ENCODE peak calls at places on chromosomes 1 and 21, in five cellular contexts. H, Q, L, A and T are unnamed samples.

GRCh38 chr1:247331172-247331525 is 518 bp downstream of the ZNF496 start:
- DNase-seq in H (no peak), Q (peak; percentile 54), L (peak; percentile 86), A (peak; percentile 80), T (peak; percentile 92)

GRCh38 chr1:244280859-244281258 is 170.8 kb downstream of the ADSS2 start:
- DNase-seq in L (no peak), A (no peak), H (no peak), Q (no peak), T (no peak)

GRCh38 chr1:176791911-176792310 is 328.9 kb downstream of the PAPPA2 start:
- DNase-seq in H (no peak), A (no peak), L (no peak), Q (no peak), T (no peak)

GRCh38 chr1:207649865-207650580 is 5.1 kb downstream of the CR1L start:
- DNase-seq in H (no peak), L (no peak), Q (no peak), A (no peak), T (no peak)

GRCh38 chr1:6471969-6472368 is 6.0 kb upstream of the TNFRSF25 start:
- DNase-seq in A (no peak), L (no peak), H (no peak), Q (no peak), T (no peak)

GRCh38 chr1:227890451-227891222 is 57.1 kb downstream of the WNT9A start:
- DNase-seq in H (no peak), Q (no peak), A (no peak), L (no peak), T (peak; percentile 64)

GRCh38 chr21:21188513-21189188 is 190.4 kb downstream of the NCAM2 start:
- DNase-seq in Q (no peak), H (no peak), L (no peak), A (no peak), T (no peak)

GRCh38 chr1:183023146-183023600 is at the start of gene LAMC1:
- DNase-seq in H (no peak), Q (peak; percentile 49), L (peak; percentile 72), A (peak; percentile 87), T (peak; percentile 87)

GRCh38 chr1:2570261-2570794 is 14.2 kb downstream of the TNFRSF14 start:
- DNase-seq in H (no peak), Q (no peak), A (no peak), L (no peak), T (no peak)

GRCh38 chr1:198373376-198373775 is 167.1 kb downstream of the ATP6V1G3 start:
- DNase-seq in L (no peak), Q (no peak), A (no peak), H (no peak), T (no peak)

GRCh38 chr1:4010284-4010683 is 110.2 kb upstream of the C1orf174 start:
- DNase-seq in L (no peak), A (no peak), Q (no peak), H (no peak), T (no peak)

GRCh38 chr1:155186266-155186954 is 12.8 kb downstream of the TRIM46 start:
- DNase-seq in Q (no peak), H (no peak), L (no peak), A (no peak), T (no peak)

GRCh38 chr1:182101415-182102041 is 40.0 kb upstream of the ZNF648 start:
- DNase-seq in L (no peak), A (no peak), Q (no peak), H (no peak), T (no peak)

GRCh38 chr1:236685917-236686814 is at the start of gene ACTN2:
- DNase-seq in Q (no peak), A (peak; percentile 68), L (no peak), H (no peak), T (peak; percentile 80)

GRCh38 chr1:30512253-30512921 is 211.0 kb downstream of the MATN1 start:
- DNase-seq in A (no peak), L (peak; percentile 66), H (no peak), Q (no peak), T (no peak)

GRCh38 chr21:34877485-34878128 is 171.5 kb downstream of the RUNX1 start:
- DNase-seq in Q (no peak), A (no peak), L (no peak), H (no peak), T (no peak)

GRCh38 chr1:62735491-62736171 is 47.4 kb upstream of the DOCK7 start:
- DNase-seq in H (no peak), Q (no peak), L (peak; percentile 19), A (no peak), T (no peak)

GRCh38 chr1:204206121-204206520 is 7.7 kb downstream of the GOLT1A start:
- DNase-seq in H (no peak), Q (no peak), L (no peak), A (no peak), T (no peak)

GRCh38 chr21:37742532-37742931 is 173.7 kb downstream of the KCNJ6 start:
- DNase-seq in H (no peak), Q (no peak), A (no peak), L (no peak), T (no peak)

GRCh38 chr21:36863260-36863659 is 103.2 kb downstream of the HLCS start:
- DNase-seq in A (no peak), L (no peak), Q (no peak), H (no peak), T (no peak)

GRCh38 chr1:22749919-22750670 is 39.5 kb downstream of the EPHB2 start:
- DNase-seq in Q (no peak), L (peak; percentile 65), H (no peak), A (no peak), T (no peak)

GRCh38 chr1:32240140-32240951 is 6.7 kb upstream of the FAM167B start:
- DNase-seq in A (peak; percentile 78), H (no peak), Q (peak; percentile 81), L (no peak), T (peak; percentile 88)

GRCh38 chr1:200206340-200206739 is 178.8 kb downstream of the NR5A2 start:
- DNase-seq in Q (no peak), A (no peak), L (peak; percentile 53), H (no peak), T (no peak)

GRCh38 chr1:246784621-246785535 is 60.7 kb downstream of the SCCPDH start:
- DNase-seq in Q (no peak), L (peak; percentile 23), A (no peak), H (no peak), T (no peak)

GRCh38 chr21:31780944-31781343 is 49.0 kb upstream of the SCAF4 start:
- DNase-seq in H (no peak), Q (no peak), A (no peak), L (no peak), T (no peak)

GRCh38 chr1:230867903-230868735 is at the start of gene C1orf198:
- DNase-seq in L (peak; percentile 70), Q (peak; percentile 66), H (no peak), A (peak; percentile 85), T (peak; percentile 93)

GRCh38 chr1:162421258-162422194 is 9.6 kb upstream of the SH2D1B start:
- DNase-seq in H (no peak), L (no peak), Q (no peak), A (no peak), T (no peak)

GRCh38 chr1:204171751-204172178 is 5.6 kb upstream of the REN start:
- DNase-seq in H (no peak), L (no peak), A (no peak), Q (no peak), T (no peak)

GRCh38 chr1:46524843-46525242 is 26.6 kb downstream of the KNCN start:
- DNase-seq in H (no peak), Q (no peak), L (no peak), A (no peak), T (peak; percentile 43)

GRCh38 chr1:151165281-151165737 is 393 bp downstream of the LYSMD1 start:
- DNase-seq in H (no peak), Q (no peak), A (peak; percentile 59), L (peak; percentile 59), T (peak; percentile 88)

GRCh38 chr1:203325004-203325417 is 19.7 kb downstream of the BTG2 start:
- DNase-seq in L (no peak), A (no peak), Q (peak; percentile 90), H (no peak), T (peak; percentile 89)

GRCh38 chr21:14492890-14493289 is 53.2 kb downstream of the SAMSN1 start:
- DNase-seq in L (no peak), H (no peak), A (no peak), Q (no peak), T (no peak)
- TF ChIP-seq POLR2A in L (no peak), H (no peak), A (no peak), Q (no peak), T (no peak)

GRCh38 chr1:229793488-229793887 is 167.4 kb downstream of the URB2 start:
- DNase-seq in L (no peak), A (no peak), Q (no peak), H (no peak), T (no peak)
- TF ChIP-seq POLR2A in L (no peak), A (no peak), Q (no peak), H (no peak), T (no peak)

DNA sequence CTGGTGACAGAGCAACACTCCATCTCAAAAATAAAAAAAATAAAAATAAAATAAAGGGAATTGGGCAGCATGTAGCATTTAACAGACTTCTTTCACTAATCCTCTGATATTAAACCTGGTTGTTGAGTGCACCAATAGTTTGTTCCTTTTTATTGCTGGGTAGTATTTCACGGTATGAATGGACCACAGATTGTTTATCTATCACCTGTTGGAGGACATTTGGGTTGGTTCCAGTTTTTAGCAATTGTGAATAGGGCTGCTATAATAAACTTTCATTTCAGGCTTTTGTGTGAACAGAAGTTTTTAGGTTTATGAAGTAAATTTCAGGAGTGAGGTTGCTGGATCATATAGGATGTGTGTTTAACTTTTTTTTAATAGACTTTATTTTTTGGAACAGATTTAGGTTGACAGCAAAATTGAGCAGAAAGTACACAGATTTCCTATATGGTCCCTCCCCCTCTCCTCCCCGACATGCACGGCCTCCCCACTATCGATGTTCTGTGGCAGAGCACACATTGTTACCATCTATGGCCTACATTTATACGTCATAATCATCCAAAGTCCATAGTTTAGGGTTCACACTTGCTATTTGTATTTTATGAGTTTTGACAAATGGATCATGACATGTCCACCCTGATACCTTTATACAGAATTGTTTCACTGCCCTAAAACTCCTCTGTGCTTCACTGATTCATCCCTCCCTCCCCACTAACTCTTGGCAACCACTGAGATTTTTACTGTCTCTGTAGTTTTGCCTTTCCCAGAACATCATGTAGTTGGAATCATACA is 66.1 kb upstream of the TMPRSS2 start:
- DNase-seq in H (no peak), L (no peak), A (no peak), Q (no peak), T (no peak)
- TF ChIP-seq POLR2A in H (no peak), L (no peak), A (no peak), Q (no peak), T (no peak)

DNA sequence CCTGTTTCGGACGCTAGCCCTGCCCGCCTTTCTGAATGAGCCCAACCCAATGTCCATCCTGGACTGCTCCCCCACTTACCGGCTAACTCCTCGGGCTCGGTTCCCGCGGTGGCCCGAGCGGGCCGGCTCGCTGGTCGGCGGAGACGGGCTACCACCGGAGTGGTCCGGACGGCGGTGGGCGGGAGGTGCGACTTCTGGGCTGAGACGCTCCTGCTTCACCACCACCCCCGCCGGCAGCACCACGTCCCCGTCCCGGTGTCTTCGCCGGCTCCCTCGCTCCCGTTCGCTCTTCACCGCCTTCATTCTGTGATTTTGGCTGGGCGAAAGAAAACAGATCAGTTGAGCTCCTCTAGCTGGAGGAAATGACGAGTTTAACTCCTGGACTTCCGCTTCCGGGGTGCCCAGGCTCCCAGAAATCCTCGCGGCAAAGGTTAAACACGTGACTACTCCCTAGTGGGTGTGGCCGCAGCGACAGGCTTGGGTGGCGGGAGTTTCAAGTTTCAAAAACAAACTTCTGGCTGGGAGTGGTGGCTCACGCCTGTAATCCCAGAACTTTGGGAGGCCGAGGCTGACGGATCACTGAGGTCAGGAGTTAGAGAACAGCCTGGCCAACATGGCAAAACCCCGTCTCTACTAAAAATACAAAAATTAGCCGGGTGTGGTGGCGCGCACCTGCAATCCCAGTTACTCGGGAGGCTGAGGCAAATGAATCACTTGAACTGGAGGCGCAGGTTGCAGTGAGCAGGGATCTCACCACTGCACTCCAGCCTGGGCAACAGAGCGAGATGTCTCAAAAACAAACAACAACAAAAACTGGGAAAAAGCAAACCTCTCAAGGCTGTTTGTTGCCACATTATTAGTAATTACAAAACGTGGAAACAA is at the start of gene SNIP1:
- DNase-seq in H (peak; percentile 59), A (peak; percentile 93), Q (peak; percentile 90), L (peak; percentile 85), T (peak; percentile 94)
- TF ChIP-seq POLR2A in H (peak; percentile 72), A (peak; percentile 72), Q (peak; percentile 82), L (no peak), T (peak; percentile 28)